ENCODE peak calls at places on chromosome 7, in eight cellular contexts. J is hepatocyte, A is mesendoderm, O is H1, I is GM23248, W is trophoblast cell, E is A549, H is PC-9. Q is an unnamed sample.

GRCh38 chr7:3165681-3166580 is 122.3 kb upstream of the CARD11 start:
- DNase-seq in J (no peak), A (no peak), O (no peak), I (no peak), W (no peak), E (no peak), H (no peak), Q (no peak)

GRCh38 chr7:232571-233455 is 40.4 kb downstream of the FAM20C start:
- DNase-seq in J (no peak), A (no peak), O (no peak), I (peak; percentile 93), W (no peak), E (no peak), H (no peak), Q (no peak)

GRCh38 chr7:139825666-139826290 is 3.3 kb upstream of the TBXAS1 start:
- DNase-seq in J (peak; percentile 19), A (no peak), O (no peak), I (peak; percentile 79), W (no peak), E (no peak), H (no peak), Q (no peak)

GRCh38 chr7:43135129-43135528 is 22.7 kb downstream of the HECW1 start:
- DNase-seq in J (no peak), A (peak; percentile 92), O (no peak), I (peak; percentile 30), W (peak; percentile 52), E (no peak), H (no peak), Q (peak; percentile 82)

GRCh38 chr7:17774701-17775288 is 165.5 kb downstream of the SNX13 start:
- DNase-seq in J (no peak), A (no peak), O (no peak), I (peak; percentile 19), W (no peak), E (no peak), H (no peak), Q (no peak)

GRCh38 chr7:29377718-29378117 is 183.1 kb downstream of the CHN2 start:
- DNase-seq in J (no peak), A (no peak), O (no peak), I (no peak), W (no peak), E (no peak), H (no peak), Q (no peak)

GRCh38 chr7:18667466-18667865 is 171.9 kb downstream of the HDAC9 start:
- DNase-seq in J (peak; percentile 19), A (peak; percentile 71), O (no peak), I (peak; percentile 77), W (no peak), E (peak; percentile 14), H (peak; percentile 68), Q (peak; percentile 38)

GRCh38 chr7:30905078-30906012 is 6.3 kb upstream of the AQP1 start:
- DNase-seq in J (no peak), A (no peak), O (no peak), I (no peak), W (no peak), E (no peak), H (no peak), Q (no peak)

GRCh38 chr7:92633211-92633906 is 43.2 kb upstream of the FAM133B start:
- DNase-seq in J (peak; percentile 55), A (peak; percentile 74), O (no peak), I (peak; percentile 96), W (no peak), E (peak; percentile 79), H (peak; percentile 90), Q (no peak)

GRCh38 chr7:109387530-109387929 is 817.9 kb downstream of the DNAJB9 start:
- DNase-seq in J (no peak), A (no peak), O (no peak), I (no peak), W (no peak), E (no peak), H (no peak), Q (no peak)

GRCh38 chr7:29588212-29588611 is 24.6 kb downstream of the PRR15 start:
- DNase-seq in J (no peak), A (no peak), O (no peak), I (no peak), W (no peak), E (no peak), H (no peak), Q (no peak)

GRCh38 chr7:101315336-101315735 is 6.3 kb downstream of the IFT22 start:
- DNase-seq in J (peak; percentile 64), A (peak; percentile 79), O (peak; percentile 81), I (peak; percentile 57), W (no peak), E (peak; percentile 78), H (no peak), Q (peak; percentile 86)

GRCh38 chr7:155761162-155761561 is 51.1 kb downstream of the SHH start:
- DNase-seq in J (no peak), A (no peak), O (no peak), I (no peak), W (no peak), E (no peak), H (no peak), Q (no peak)

GRCh38 chr7:98157761-98158160 is 51.1 kb downstream of the LMTK2 start:
- DNase-seq in J (no peak), A (no peak), O (no peak), I (no peak), W (no peak), E (no peak), H (no peak), Q (no peak)

GRCh38 chr7:66075590-66076458 is at the start of gene ASL:
- DNase-seq in J (peak; percentile 98), A (peak; percentile 94), O (peak; percentile 99), I (peak; percentile 98), W (peak; percentile 93), E (peak; percentile 89), H (peak; percentile 80), Q (peak; percentile 97)

GRCh38 chr7:140074780-140075179 is 12.0 kb upstream of the PARP12 start:
- DNase-seq in J (no peak), A (no peak), O (no peak), I (no peak), W (no peak), E (no peak), H (no peak), Q (no peak)

GRCh38 chr7:49418964-49419363 is 354.5 kb upstream of the VWC2 start:
- DNase-seq in J (no peak), A (no peak), O (no peak), I (no peak), W (no peak), E (no peak), H (no peak), Q (no peak)
- H3K4me2 ChIP-seq in J (no peak overlapping the region), A (no peak overlapping the region), O (no peak overlapping the region), I (no peak overlapping the region), W (no peak overlapping the region), E (no peak overlapping the region), H (no peak overlapping the region), Q (no peak overlapping the region)

DNA sequence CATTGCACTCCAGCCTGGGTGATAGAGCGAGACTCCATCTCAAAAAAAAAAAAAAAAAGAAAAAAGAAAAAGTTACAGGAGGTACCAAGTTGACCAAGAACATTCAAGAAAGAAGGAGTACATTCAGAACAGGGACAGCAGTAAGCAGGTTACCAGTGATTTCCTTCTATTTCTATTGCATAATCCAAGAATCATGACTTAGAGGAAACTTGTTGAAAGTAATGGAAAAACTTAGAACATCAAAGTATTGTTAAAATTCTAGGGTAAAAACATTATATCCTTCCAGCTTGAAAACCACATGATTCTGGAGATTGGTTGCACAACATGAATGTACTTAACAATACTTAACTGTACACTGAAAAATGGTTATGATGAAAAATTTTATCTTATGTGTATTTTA is 25.2 kb downstream of the RAPGEF5 start:
- DNase-seq in J (no peak), A (no peak), O (no peak), I (peak; percentile 10), W (no peak), E (no peak), H (no peak), Q (no peak)
- H3K4me1 ChIP-seq in J (peaks cover 6% of the 10 kb centered on the region), A (no peaks in the 10 kb centered on the region), O (peaks cover 2% of the 10 kb centered on the region), I (no peaks in the 10 kb centered on the region), W (no peaks in the 10 kb centered on the region), E (no peaks in the 10 kb centered on the region), H (peaks cover 18% of the 10 kb centered on the region), Q (peaks cover 64% of the 10 kb centered on the region)

GRCh38 chr7:11833431-11833830 is 1.4 kb upstream of the THSD7A start:
- DNase-seq in J (no peak), A (peak; percentile 53), O (no peak), I (no peak), W (no peak), E (no peak), H (no peak), Q (no peak)

GRCh38 chr7:11830004-11830403 is 2.0 kb downstream of the THSD7A start:
- DNase-seq in J (no peak), A (peak; percentile 8), O (no peak), I (no peak), W (no peak), E (no peak), H (no peak), Q (no peak)

GRCh38 chr7:11831727-11832495 is at the start of gene THSD7A:
- DNase-seq in J (peak; percentile 80), A (peak; percentile 73), O (peak; percentile 79), I (peak; percentile 69), W (peak; percentile 43), E (peak; percentile 52), H (no peak), Q (peak; percentile 71)

GRCh38 chr7:11831383-11831726 is 643 bp downstream of the THSD7A start:
- DNase-seq in J (no peak), A (no peak), O (no peak), I (peak; percentile 20), W (peak; percentile 32), E (no peak), H (no peak), Q (peak; percentile 15)

GRCh38 chr7:11830582-11831382 is 1.2 kb downstream of the THSD7A start:
- DNase-seq in J (peak; percentile 19), A (peak; percentile 42), O (no peak), I (peak; percentile 29), W (peak; percentile 4), E (no peak), H (no peak), Q (peak; percentile 19)
- H3K4me2 ChIP-seq in J (peak overlapping the region; percentile 87), A (peak overlapping the region; percentile 83), O (peak overlapping the region; percentile 94), I (peak overlapping the region; percentile 91), W (peak overlapping the region; percentile 96), E (peak overlapping the region; percentile 77), H (peak overlapping the region; percentile 74), Q (peak overlapping the region; percentile 89)

DNA sequence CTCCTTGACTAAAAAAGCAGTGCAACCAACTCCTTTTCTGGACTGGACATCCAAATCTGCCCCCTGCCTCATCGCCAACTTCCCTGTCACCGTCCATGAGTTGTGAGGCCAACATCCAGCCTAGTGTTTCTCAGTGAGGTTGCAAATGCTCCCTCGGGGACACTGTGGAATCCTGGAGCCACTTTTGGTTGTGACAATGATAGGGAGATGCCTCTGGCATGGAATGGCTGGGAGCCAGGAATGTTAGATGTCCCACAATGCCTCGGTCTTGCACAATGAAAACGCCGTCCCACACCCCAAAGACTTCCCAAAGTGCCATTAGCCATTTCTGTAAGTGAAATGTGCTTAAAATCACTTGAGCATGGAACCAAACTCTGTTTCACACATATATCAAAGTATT is 105.2 kb downstream of the OSBPL3 start:
- DNase-seq in J (no peak), A (no peak), O (no peak), I (no peak), W (no peak), E (no peak), H (no peak), Q (no peak)
- H3K4me1 ChIP-seq in J (no peaks in the 10 kb centered on the region), A (peaks cover 5% of the 10 kb centered on the region), O (peaks cover 3% of the 10 kb centered on the region), I (peaks cover 4% of the 10 kb centered on the region), W (peaks cover 6% of the 10 kb centered on the region), E (no peaks in the 10 kb centered on the region), H (no peaks in the 10 kb centered on the region), Q (peaks cover 42% of the 10 kb centered on the region)